ENCODE peak calls at places on chromosomes 5 and 9, in seven cellular contexts. One of them, this sample, is unnamed.

GRCh38 chr9:134068742-134069535 is 1.1 kb upstream of the BRD3 start:
- DNase-seq in AG04450: no peak
- DNase-seq in CD8-positive, alpha-beta T cell: no peak
- DNase-seq in sigmoid colon: peak; percentile 64
- DNase-seq in stomach: peak; percentile 26
- DNase-seq in BE2C: no peak
- DNase-seq in spleen: peak; percentile 79
- DNase-seq in this sample: no peak

GRCh38 chr5:180786398-180787005 is 16.1 kb downstream of the MGAT1 start:
- DNase-seq in AG04450: no peak
- DNase-seq in CD8-positive, alpha-beta T cell: no peak
- DNase-seq in sigmoid colon: no peak
- DNase-seq in stomach: no peak
- DNase-seq in BE2C: no peak
- DNase-seq in spleen: peak; percentile 73
- DNase-seq in this sample: no peak

GRCh38 chr9:15509931-15510788 is 610 bp downstream of the PSIP1 start:
- DNase-seq in AG04450: no peak
- DNase-seq in CD8-positive, alpha-beta T cell: peak; percentile 22
- DNase-seq in sigmoid colon: peak; percentile 67
- DNase-seq in stomach: peak; percentile 33
- DNase-seq in BE2C: peak; percentile 64
- DNase-seq in spleen: peak; percentile 91
- DNase-seq in this sample: no peak

GRCh38 chr5:174384509-174384947 is 339.0 kb downstream of the NSG2 start:
- DNase-seq in AG04450: peak; percentile 55
- DNase-seq in CD8-positive, alpha-beta T cell: no peak
- DNase-seq in sigmoid colon: no peak
- DNase-seq in stomach: no peak
- DNase-seq in BE2C: peak; percentile 92
- DNase-seq in spleen: no peak
- DNase-seq in this sample: peak; percentile 38

GRCh38 chr5:154421868-154422267 is 23.9 kb upstream of the SAP30L start:
- DNase-seq in AG04450: no peak
- DNase-seq in CD8-positive, alpha-beta T cell: no peak
- DNase-seq in sigmoid colon: no peak
- DNase-seq in stomach: no peak
- DNase-seq in BE2C: peak; percentile 71
- DNase-seq in spleen: no peak
- DNase-seq in this sample: no peak

GRCh38 chr9:6237267-6237666 is 21.7 kb downstream of the IL33 start:
- DNase-seq in AG04450: no peak
- DNase-seq in CD8-positive, alpha-beta T cell: no peak
- DNase-seq in sigmoid colon: no peak
- DNase-seq in stomach: no peak
- DNase-seq in BE2C: no peak
- DNase-seq in spleen: no peak
- DNase-seq in this sample: no peak

GRCh38 chr5:74401566-74402320 is 238.8 kb downstream of the ENC1 start:
- DNase-seq in AG04450: no peak
- DNase-seq in CD8-positive, alpha-beta T cell: no peak
- DNase-seq in sigmoid colon: no peak
- DNase-seq in stomach: no peak
- DNase-seq in BE2C: no peak
- DNase-seq in spleen: no peak
- DNase-seq in this sample: no peak

GRCh38 chr5:57986746-57987145 is 473.1 kb downstream of the PLK2 start:
- DNase-seq in AG04450: no peak
- DNase-seq in CD8-positive, alpha-beta T cell: no peak
- DNase-seq in sigmoid colon: no peak
- DNase-seq in stomach: no peak
- DNase-seq in BE2C: peak; percentile 8
- DNase-seq in spleen: no peak
- DNase-seq in this sample: peak; percentile 4

GRCh38 chr5:75466317-75466716 is 45.1 kb downstream of the CERT1 start:
- DNase-seq in AG04450: no peak
- DNase-seq in CD8-positive, alpha-beta T cell: no peak
- DNase-seq in sigmoid colon: no peak
- DNase-seq in stomach: no peak
- DNase-seq in BE2C: no peak
- DNase-seq in spleen: no peak
- DNase-seq in this sample: no peak

GRCh38 chr9:277595-278330 is 63.1 kb downstream of the DOCK8 start:
- DNase-seq in AG04450: no peak
- DNase-seq in CD8-positive, alpha-beta T cell: no peak
- DNase-seq in sigmoid colon: no peak
- DNase-seq in stomach: no peak
- DNase-seq in BE2C: no peak
- DNase-seq in spleen: no peak
- DNase-seq in this sample: no peak

DNA sequence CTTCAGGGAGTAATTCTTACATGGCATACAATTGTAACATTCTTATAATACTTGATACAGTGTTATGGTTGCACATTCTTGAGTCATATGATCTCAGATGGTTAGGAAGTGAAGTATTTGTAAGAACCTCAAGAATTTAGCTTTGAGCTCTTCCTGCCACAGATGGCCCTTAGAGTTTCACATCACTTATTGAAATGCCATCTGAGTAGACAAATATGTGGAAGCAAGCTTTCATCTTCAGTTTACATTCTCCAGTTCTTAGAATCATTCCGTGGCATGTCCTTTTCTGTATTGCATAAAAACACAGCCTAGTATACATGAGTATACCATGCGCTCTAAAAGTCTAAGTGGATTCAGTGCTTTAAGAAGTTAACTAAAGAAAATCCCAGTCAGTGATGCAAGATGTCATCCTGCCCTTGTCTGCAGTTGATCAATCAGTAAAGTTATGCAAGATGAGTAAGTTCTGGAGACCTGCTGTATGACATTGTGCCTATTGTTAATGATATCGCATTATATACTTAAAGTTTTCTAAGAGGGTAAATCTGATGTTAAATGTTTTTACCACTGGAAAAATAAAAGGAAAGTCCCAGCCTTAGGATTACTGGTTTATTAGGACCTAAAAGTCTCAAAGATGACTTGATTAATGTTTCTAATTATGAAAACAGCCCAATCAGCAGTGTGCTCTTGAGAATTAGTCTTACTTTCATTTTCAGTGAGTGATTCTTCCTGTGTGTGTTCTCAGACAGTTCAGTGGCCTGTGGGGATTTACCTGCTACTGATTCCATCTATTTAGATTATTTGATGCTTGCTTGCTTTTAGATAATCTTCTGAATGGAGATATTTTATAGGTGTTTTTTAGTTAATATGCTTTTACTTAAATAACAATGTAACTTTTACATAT is 29.4 kb downstream of the RHOBTB3 start:
- DNase-seq in AG04450: peak; percentile 96
- DNase-seq in CD8-positive, alpha-beta T cell: no peak
- DNase-seq in sigmoid colon: no peak
- DNase-seq in stomach: no peak
- DNase-seq in BE2C: no peak
- DNase-seq in spleen: no peak
- DNase-seq in this sample: peak; percentile 94
- H3K4me3 ChIP-seq in AG04450: peak overlapping the region; percentile 17
- H3K4me3 ChIP-seq in CD8-positive, alpha-beta T cell: peak overlapping the region; percentile 17
- H3K4me3 ChIP-seq in sigmoid colon: no peak overlapping the region
- H3K4me3 ChIP-seq in stomach: no peak overlapping the region
- H3K4me3 ChIP-seq in BE2C: no peak overlapping the region
- H3K4me3 ChIP-seq in spleen: no peak overlapping the region
- H3K4me3 ChIP-seq in this sample: no peak overlapping the region

DNA sequence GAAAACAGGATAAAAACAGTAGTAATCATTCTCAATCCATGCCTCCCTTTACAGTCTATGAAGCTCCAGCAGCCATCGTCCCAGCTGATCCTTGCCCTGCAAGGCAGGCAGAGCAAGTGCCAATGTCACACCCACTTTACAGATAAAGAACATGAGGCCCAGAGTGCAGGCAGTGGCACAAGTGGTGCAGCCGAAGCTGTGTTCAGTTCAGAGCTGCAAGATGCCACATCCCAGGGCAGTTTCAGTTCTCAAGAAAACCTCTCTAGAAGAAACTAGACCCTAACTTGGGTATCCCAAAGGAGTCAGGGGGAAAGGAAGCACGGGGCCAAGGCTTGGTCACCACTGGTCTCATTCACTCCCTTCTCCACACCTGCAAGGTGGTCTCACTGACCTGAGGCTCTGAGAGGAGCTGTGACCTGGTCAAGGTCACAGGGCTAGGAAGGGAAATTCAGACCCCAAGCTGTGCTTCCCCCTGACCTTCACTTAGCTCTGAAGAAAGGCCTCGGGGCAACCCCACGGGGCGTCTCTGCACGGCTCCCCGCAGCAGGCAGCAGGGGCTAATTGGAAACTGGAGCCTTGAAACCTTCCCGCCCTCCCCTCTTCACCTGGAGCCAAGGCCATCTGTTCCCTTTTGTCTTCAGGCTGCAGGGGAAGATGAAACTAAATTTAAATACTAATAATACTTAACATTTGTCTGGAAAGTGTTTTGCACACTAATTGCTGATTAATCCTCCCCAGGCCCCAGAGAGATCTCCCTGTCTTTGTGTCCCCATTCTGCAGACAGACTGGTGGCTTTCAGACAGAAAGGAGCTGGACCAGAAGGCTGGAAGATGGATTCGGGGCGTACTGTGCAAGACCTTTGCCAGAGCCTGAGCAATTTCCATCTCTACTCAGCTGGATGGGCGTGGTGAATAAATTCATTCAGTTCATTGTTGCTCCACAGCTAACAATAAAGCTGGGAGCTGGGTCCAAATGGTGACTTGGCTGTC is 34.3 kb upstream of the CPLX2 start:
- DNase-seq in AG04450: no peak
- DNase-seq in CD8-positive, alpha-beta T cell: no peak
- DNase-seq in sigmoid colon: no peak
- DNase-seq in stomach: no peak
- DNase-seq in BE2C: no peak
- DNase-seq in spleen: no peak
- DNase-seq in this sample: no peak
- TF ChIP-seq CTCF in AG04450: no peak
- TF ChIP-seq CTCF in CD8-positive, alpha-beta T cell: no peak
- TF ChIP-seq CTCF in sigmoid colon: no peak
- TF ChIP-seq CTCF in stomach: no peak
- TF ChIP-seq CTCF in BE2C: no peak
- TF ChIP-seq CTCF in spleen: no peak
- TF ChIP-seq CTCF in this sample: no peak

GRCh38 chr5:159098285-159099048 is 1.2 kb downstream of the EBF1 start:
- DNase-seq in AG04450: no peak
- DNase-seq in CD8-positive, alpha-beta T cell: no peak
- DNase-seq in sigmoid colon: no peak
- DNase-seq in stomach: no peak
- DNase-seq in BE2C: no peak
- DNase-seq in spleen: no peak
- DNase-seq in this sample: no peak
- H3K27me3 ChIP-seq in AG04450: peaks cover 57% of the 10 kb centered on the region
- H3K27me3 ChIP-seq in CD8-positive, alpha-beta T cell: peaks cover 15% of the 10 kb centered on the region
- H3K27me3 ChIP-seq in sigmoid colon: peaks cover 84% of the 10 kb centered on the region
- H3K27me3 ChIP-seq in stomach: peaks cover 4% of the 10 kb centered on the region
- H3K27me3 ChIP-seq in BE2C: no peaks in the 10 kb centered on the region
- H3K27me3 ChIP-seq in spleen: peaks cover 33% of the 10 kb centered on the region
- H3K27me3 ChIP-seq in this sample: peaks cover 5% of the 10 kb centered on the region

DNA sequence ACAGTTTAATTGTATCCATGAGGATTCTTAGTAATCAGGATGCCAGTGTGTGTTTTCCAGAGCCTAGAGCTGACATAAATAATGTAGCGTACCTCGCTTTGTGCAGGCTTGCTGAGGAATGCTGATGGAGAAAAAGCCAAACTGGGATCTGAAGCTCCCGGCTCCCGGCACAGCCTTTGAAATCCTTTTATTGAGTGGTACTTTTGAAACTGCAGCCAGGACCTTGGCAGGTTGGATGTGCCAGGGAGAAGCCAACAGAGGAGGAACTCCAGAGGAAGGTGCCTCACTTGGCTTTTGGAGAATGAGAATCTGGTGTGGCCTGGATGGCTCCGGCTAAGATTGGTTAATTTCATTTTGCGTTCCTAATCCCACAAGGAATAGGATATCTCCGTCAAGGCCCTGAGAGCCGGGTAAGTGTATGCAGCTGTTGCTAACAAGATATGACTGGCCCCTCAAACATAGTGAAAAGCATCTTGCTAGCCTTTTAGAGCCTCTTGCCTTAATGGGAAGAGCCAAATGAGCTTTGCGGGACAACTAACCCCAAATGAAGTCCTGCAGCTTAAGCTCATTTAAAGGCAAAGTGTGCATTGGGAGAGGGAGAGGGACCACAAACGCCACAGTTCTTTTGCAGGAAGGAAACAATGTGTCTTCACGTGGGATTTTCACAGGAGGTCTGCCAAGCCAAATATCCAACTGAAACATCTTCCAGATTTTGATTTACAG is 471.0 kb upstream of the WWC1 start:
- DNase-seq in AG04450: no peak
- DNase-seq in CD8-positive, alpha-beta T cell: no peak
- DNase-seq in sigmoid colon: no peak
- DNase-seq in stomach: no peak
- DNase-seq in BE2C: no peak
- DNase-seq in spleen: no peak
- DNase-seq in this sample: no peak
- H3K4me3 ChIP-seq in AG04450: no peak overlapping the region
- H3K4me3 ChIP-seq in CD8-positive, alpha-beta T cell: no peak overlapping the region
- H3K4me3 ChIP-seq in sigmoid colon: no peak overlapping the region
- H3K4me3 ChIP-seq in stomach: no peak overlapping the region
- H3K4me3 ChIP-seq in BE2C: no peak overlapping the region
- H3K4me3 ChIP-seq in spleen: no peak overlapping the region
- H3K4me3 ChIP-seq in this sample: no peak overlapping the region

GRCh38 chr5:53023969-53024368 is 34.8 kb downstream of the ITGA2 start:
- DNase-seq in AG04450: no peak
- DNase-seq in CD8-positive, alpha-beta T cell: no peak
- DNase-seq in sigmoid colon: no peak
- DNase-seq in stomach: no peak
- DNase-seq in BE2C: no peak
- DNase-seq in spleen: no peak
- DNase-seq in this sample: peak; percentile 66

GRCh38 chr5:53017383-53017782 is 28.2 kb downstream of the ITGA2 start:
- DNase-seq in AG04450: no peak
- DNase-seq in CD8-positive, alpha-beta T cell: no peak
- DNase-seq in sigmoid colon: no peak
- DNase-seq in stomach: no peak
- DNase-seq in BE2C: no peak
- DNase-seq in spleen: no peak
- DNase-seq in this sample: no peak

GRCh38 chr5:53017794-53018391 is 28.7 kb downstream of the ITGA2 start:
- DNase-seq in AG04450: no peak
- DNase-seq in CD8-positive, alpha-beta T cell: no peak
- DNase-seq in sigmoid colon: no peak
- DNase-seq in stomach: no peak
- DNase-seq in BE2C: no peak
- DNase-seq in spleen: no peak
- DNase-seq in this sample: no peak

GRCh38 chr5:53022889-53023511 is 33.8 kb downstream of the ITGA2 start:
- DNase-seq in AG04450: no peak
- DNase-seq in CD8-positive, alpha-beta T cell: no peak
- DNase-seq in sigmoid colon: no peak
- DNase-seq in stomach: no peak
- DNase-seq in BE2C: no peak
- DNase-seq in spleen: no peak
- DNase-seq in this sample: no peak

GRCh38 chr5:53019320-53019719 is 30.2 kb downstream of the ITGA2 start:
- DNase-seq in AG04450: no peak
- DNase-seq in CD8-positive, alpha-beta T cell: no peak
- DNase-seq in sigmoid colon: no peak
- DNase-seq in stomach: no peak
- DNase-seq in BE2C: peak; percentile 29
- DNase-seq in spleen: no peak
- DNase-seq in this sample: no peak
- TF ChIP-seq CTCF in AG04450: peak; percentile 15
- TF ChIP-seq CTCF in CD8-positive, alpha-beta T cell: no peak
- TF ChIP-seq CTCF in sigmoid colon: no peak
- TF ChIP-seq CTCF in stomach: no peak
- TF ChIP-seq CTCF in BE2C: peak; percentile 3
- TF ChIP-seq CTCF in spleen: no peak
- TF ChIP-seq CTCF in this sample: peak; percentile 32

This sample was measured in BJ.